ENCODE peak calls at places on chromosome 12, in six cellular contexts. One of them, this sample, is unnamed.

GRCh38 chr12:114936148-114937099 is 252.4 kb upstream of the TBX3 start:
- DNase-seq in fibroblast of pulmonary artery: peak; percentile 36
- DNase-seq in activated CD4-positive, CD25-positive, alpha-beta regulatory T cell treated with anti-CD3 and anti-CD28 coated beads, Interleukin-2, amount 50 U/mL, for 72 hours: no peak
- DNase-seq in right cardiac atrium: no peak
- DNase-seq in glutamatergic neuron: no peak
- DNase-seq in HEK293T: no peak
- DNase-seq in this sample: no peak

GRCh38 chr12:108722992-108723766 is 8.1 kb downstream of the CORO1C start:
- DNase-seq in fibroblast of pulmonary artery: peak; percentile 82
- DNase-seq in activated CD4-positive, CD25-positive, alpha-beta regulatory T cell treated with anti-CD3 and anti-CD28 coated beads, Interleukin-2, amount 50 U/mL, for 72 hours: no peak
- DNase-seq in right cardiac atrium: no peak
- DNase-seq in glutamatergic neuron: no peak
- DNase-seq in HEK293T: no peak
- DNase-seq in this sample: no peak

GRCh38 chr12:104653730-104654328 is 197.1 kb downstream of the CHST11 start:
- DNase-seq in fibroblast of pulmonary artery: no peak
- DNase-seq in activated CD4-positive, CD25-positive, alpha-beta regulatory T cell treated with anti-CD3 and anti-CD28 coated beads, Interleukin-2, amount 50 U/mL, for 72 hours: no peak
- DNase-seq in right cardiac atrium: no peak
- DNase-seq in glutamatergic neuron: no peak
- DNase-seq in HEK293T: peak; percentile 55
- DNase-seq in this sample: no peak

GRCh38 chr12:108734200-108734906 is 3.0 kb upstream of the CORO1C start:
- DNase-seq in fibroblast of pulmonary artery: peak; percentile 86
- DNase-seq in activated CD4-positive, CD25-positive, alpha-beta regulatory T cell treated with anti-CD3 and anti-CD28 coated beads, Interleukin-2, amount 50 U/mL, for 72 hours: no peak
- DNase-seq in right cardiac atrium: no peak
- DNase-seq in glutamatergic neuron: no peak
- DNase-seq in HEK293T: no peak
- DNase-seq in this sample: no peak

GRCh38 chr12:103561174-103561573 is 25.9 kb upstream of the STAB2 start:
- DNase-seq in fibroblast of pulmonary artery: peak; percentile 16
- DNase-seq in activated CD4-positive, CD25-positive, alpha-beta regulatory T cell treated with anti-CD3 and anti-CD28 coated beads, Interleukin-2, amount 50 U/mL, for 72 hours: no peak
- DNase-seq in right cardiac atrium: no peak
- DNase-seq in glutamatergic neuron: no peak
- DNase-seq in HEK293T: no peak
- DNase-seq in this sample: no peak

GRCh38 chr12:65459545-65459944 is 181.1 kb downstream of the MSRB3 start:
- DNase-seq in fibroblast of pulmonary artery: no peak
- DNase-seq in activated CD4-positive, CD25-positive, alpha-beta regulatory T cell treated with anti-CD3 and anti-CD28 coated beads, Interleukin-2, amount 50 U/mL, for 72 hours: no peak
- DNase-seq in right cardiac atrium: no peak
- DNase-seq in glutamatergic neuron: no peak
- DNase-seq in HEK293T: no peak
- DNase-seq in this sample: no peak

GRCh38 chr12:111685322-111685810 is 390 bp downstream of the BRAP start:
- DNase-seq in fibroblast of pulmonary artery: no peak
- DNase-seq in activated CD4-positive, CD25-positive, alpha-beta regulatory T cell treated with anti-CD3 and anti-CD28 coated beads, Interleukin-2, amount 50 U/mL, for 72 hours: no peak
- DNase-seq in right cardiac atrium: no peak
- DNase-seq in glutamatergic neuron: no peak
- DNase-seq in HEK293T: no peak
- DNase-seq in this sample: no peak

GRCh38 chr12:56387152-56387551 is 24.5 kb upstream of the APOF start:
- DNase-seq in fibroblast of pulmonary artery: peak; percentile 16
- DNase-seq in activated CD4-positive, CD25-positive, alpha-beta regulatory T cell treated with anti-CD3 and anti-CD28 coated beads, Interleukin-2, amount 50 U/mL, for 72 hours: no peak
- DNase-seq in right cardiac atrium: no peak
- DNase-seq in glutamatergic neuron: no peak
- DNase-seq in HEK293T: no peak
- DNase-seq in this sample: no peak

GRCh38 chr12:65139389-65139788 is 18.3 kb upstream of the WIF1 start:
- DNase-seq in fibroblast of pulmonary artery: no peak
- DNase-seq in activated CD4-positive, CD25-positive, alpha-beta regulatory T cell treated with anti-CD3 and anti-CD28 coated beads, Interleukin-2, amount 50 U/mL, for 72 hours: no peak
- DNase-seq in right cardiac atrium: no peak
- DNase-seq in glutamatergic neuron: no peak
- DNase-seq in HEK293T: no peak
- DNase-seq in this sample: no peak

GRCh38 chr12:113996026-113996425 is 29.9 kb upstream of the RBM19 start:
- DNase-seq in fibroblast of pulmonary artery: no peak
- DNase-seq in activated CD4-positive, CD25-positive, alpha-beta regulatory T cell treated with anti-CD3 and anti-CD28 coated beads, Interleukin-2, amount 50 U/mL, for 72 hours: no peak
- DNase-seq in right cardiac atrium: no peak
- DNase-seq in glutamatergic neuron: no peak
- DNase-seq in HEK293T: no peak
- DNase-seq in this sample: no peak

GRCh38 chr12:58919271-58920101 is 818 bp downstream of the LRIG3 start:
- DNase-seq in fibroblast of pulmonary artery: peak; percentile 54
- DNase-seq in activated CD4-positive, CD25-positive, alpha-beta regulatory T cell treated with anti-CD3 and anti-CD28 coated beads, Interleukin-2, amount 50 U/mL, for 72 hours: no peak
- DNase-seq in right cardiac atrium: no peak
- DNase-seq in glutamatergic neuron: no peak
- DNase-seq in HEK293T: peak; percentile 22
- DNase-seq in this sample: no peak

GRCh38 chr12:5096241-5096880 is 52.7 kb downstream of the KCNA5 start:
- DNase-seq in fibroblast of pulmonary artery: peak; percentile 6
- DNase-seq in activated CD4-positive, CD25-positive, alpha-beta regulatory T cell treated with anti-CD3 and anti-CD28 coated beads, Interleukin-2, amount 50 U/mL, for 72 hours: no peak
- DNase-seq in right cardiac atrium: no peak
- DNase-seq in glutamatergic neuron: no peak
- DNase-seq in HEK293T: no peak
- DNase-seq in this sample: no peak

GRCh38 chr12:28114488-28114887 is 75.8 kb upstream of the CCDC91 start:
- DNase-seq in fibroblast of pulmonary artery: no peak
- DNase-seq in activated CD4-positive, CD25-positive, alpha-beta regulatory T cell treated with anti-CD3 and anti-CD28 coated beads, Interleukin-2, amount 50 U/mL, for 72 hours: no peak
- DNase-seq in right cardiac atrium: no peak
- DNase-seq in glutamatergic neuron: no peak
- DNase-seq in HEK293T: no peak
- DNase-seq in this sample: no peak

GRCh38 chr12:10086387-10086786 is 12.4 kb downstream of the CLEC1A start:
- DNase-seq in fibroblast of pulmonary artery: no peak
- DNase-seq in activated CD4-positive, CD25-positive, alpha-beta regulatory T cell treated with anti-CD3 and anti-CD28 coated beads, Interleukin-2, amount 50 U/mL, for 72 hours: no peak
- DNase-seq in right cardiac atrium: no peak
- DNase-seq in glutamatergic neuron: no peak
- DNase-seq in HEK293T: no peak
- DNase-seq in this sample: no peak

GRCh38 chr12:1920971-1921370 is 2.5 kb upstream of the CACNA2D4 start:
- DNase-seq in fibroblast of pulmonary artery: no peak
- DNase-seq in activated CD4-positive, CD25-positive, alpha-beta regulatory T cell treated with anti-CD3 and anti-CD28 coated beads, Interleukin-2, amount 50 U/mL, for 72 hours: no peak
- DNase-seq in right cardiac atrium: no peak
- DNase-seq in glutamatergic neuron: no peak
- DNase-seq in HEK293T: peak; percentile 1
- DNase-seq in this sample: no peak

GRCh38 chr12:113392988-113393579 is 10.6 kb downstream of the SDS start:
- DNase-seq in fibroblast of pulmonary artery: peak; percentile 18
- DNase-seq in activated CD4-positive, CD25-positive, alpha-beta regulatory T cell treated with anti-CD3 and anti-CD28 coated beads, Interleukin-2, amount 50 U/mL, for 72 hours: no peak
- DNase-seq in right cardiac atrium: peak; percentile 39
- DNase-seq in glutamatergic neuron: no peak
- DNase-seq in HEK293T: peak; percentile 82
- DNase-seq in this sample: no peak

GRCh38 chr12:26319511-26319910 is 124.1 kb downstream of the SSPN start:
- DNase-seq in fibroblast of pulmonary artery: peak; percentile 97
- DNase-seq in activated CD4-positive, CD25-positive, alpha-beta regulatory T cell treated with anti-CD3 and anti-CD28 coated beads, Interleukin-2, amount 50 U/mL, for 72 hours: no peak
- DNase-seq in right cardiac atrium: peak; percentile 28
- DNase-seq in glutamatergic neuron: no peak
- DNase-seq in HEK293T: no peak
- DNase-seq in this sample: no peak

GRCh38 chr12:132524405-132524804 is 34.5 kb downstream of the FBRSL1 start:
- DNase-seq in fibroblast of pulmonary artery: no peak
- DNase-seq in activated CD4-positive, CD25-positive, alpha-beta regulatory T cell treated with anti-CD3 and anti-CD28 coated beads, Interleukin-2, amount 50 U/mL, for 72 hours: no peak
- DNase-seq in right cardiac atrium: no peak
- DNase-seq in glutamatergic neuron: no peak
- DNase-seq in HEK293T: no peak
- DNase-seq in this sample: no peak

GRCh38 chr12:46450279-46450748 is 77.7 kb upstream of the SLC38A2 start:
- DNase-seq in fibroblast of pulmonary artery: peak; percentile 54
- DNase-seq in activated CD4-positive, CD25-positive, alpha-beta regulatory T cell treated with anti-CD3 and anti-CD28 coated beads, Interleukin-2, amount 50 U/mL, for 72 hours: no peak
- DNase-seq in right cardiac atrium: peak; percentile 77
- DNase-seq in glutamatergic neuron: no peak
- DNase-seq in HEK293T: no peak
- DNase-seq in this sample: no peak

GRCh38 chr12:88067301-88067700 is 38.1 kb upstream of the C12orf50 start:
- DNase-seq in fibroblast of pulmonary artery: peak; percentile 61
- DNase-seq in activated CD4-positive, CD25-positive, alpha-beta regulatory T cell treated with anti-CD3 and anti-CD28 coated beads, Interleukin-2, amount 50 U/mL, for 72 hours: no peak
- DNase-seq in right cardiac atrium: no peak
- DNase-seq in glutamatergic neuron: no peak
- DNase-seq in HEK293T: no peak
- DNase-seq in this sample: no peak

GRCh38 chr12:122216445-122216844 is 9.4 kb downstream of the DIABLO start:
- DNase-seq in fibroblast of pulmonary artery: no peak
- DNase-seq in activated CD4-positive, CD25-positive, alpha-beta regulatory T cell treated with anti-CD3 and anti-CD28 coated beads, Interleukin-2, amount 50 U/mL, for 72 hours: no peak
- DNase-seq in right cardiac atrium: no peak
- DNase-seq in glutamatergic neuron: no peak
- DNase-seq in HEK293T: no peak
- DNase-seq in this sample: no peak

GRCh38 chr12:119666226-119666808 is 1.6 kb upstream of the PRKAB1 start:
- DNase-seq in fibroblast of pulmonary artery: no peak
- DNase-seq in activated CD4-positive, CD25-positive, alpha-beta regulatory T cell treated with anti-CD3 and anti-CD28 coated beads, Interleukin-2, amount 50 U/mL, for 72 hours: no peak
- DNase-seq in right cardiac atrium: no peak
- DNase-seq in glutamatergic neuron: no peak
- DNase-seq in HEK293T: no peak
- DNase-seq in this sample: no peak

GRCh38 chr12:117042171-117042809 is 56.9 kb downstream of the TESC start:
- DNase-seq in fibroblast of pulmonary artery: no peak
- DNase-seq in activated CD4-positive, CD25-positive, alpha-beta regulatory T cell treated with anti-CD3 and anti-CD28 coated beads, Interleukin-2, amount 50 U/mL, for 72 hours: no peak
- DNase-seq in right cardiac atrium: peak; percentile 68
- DNase-seq in glutamatergic neuron: no peak
- DNase-seq in HEK293T: no peak
- DNase-seq in this sample: no peak

GRCh38 chr12:101010881-101011280 is 199.2 kb downstream of the SLC5A8 start:
- DNase-seq in fibroblast of pulmonary artery: no peak
- DNase-seq in activated CD4-positive, CD25-positive, alpha-beta regulatory T cell treated with anti-CD3 and anti-CD28 coated beads, Interleukin-2, amount 50 U/mL, for 72 hours: no peak
- DNase-seq in right cardiac atrium: no peak
- DNase-seq in glutamatergic neuron: no peak
- DNase-seq in HEK293T: no peak
- DNase-seq in this sample: no peak

GRCh38 chr12:92779902-92780301 is 77.1 kb downstream of the PLEKHG7 start:
- DNase-seq in fibroblast of pulmonary artery: peak; percentile 65
- DNase-seq in activated CD4-positive, CD25-positive, alpha-beta regulatory T cell treated with anti-CD3 and anti-CD28 coated beads, Interleukin-2, amount 50 U/mL, for 72 hours: no peak
- DNase-seq in right cardiac atrium: no peak
- DNase-seq in glutamatergic neuron: no peak
- DNase-seq in HEK293T: no peak
- DNase-seq in this sample: no peak

GRCh38 chr12:6438345-6438744 is 6.4 kb upstream of the CD27 start:
- DNase-seq in fibroblast of pulmonary artery: no peak
- DNase-seq in activated CD4-positive, CD25-positive, alpha-beta regulatory T cell treated with anti-CD3 and anti-CD28 coated beads, Interleukin-2, amount 50 U/mL, for 72 hours: no peak
- DNase-seq in right cardiac atrium: no peak
- DNase-seq in glutamatergic neuron: no peak
- DNase-seq in HEK293T: no peak
- DNase-seq in this sample: no peak

GRCh38 chr12:7190268-7191055 is 976 bp downstream of the PEX5 start:
- DNase-seq in fibroblast of pulmonary artery: peak; percentile 14
- DNase-seq in activated CD4-positive, CD25-positive, alpha-beta regulatory T cell treated with anti-CD3 and anti-CD28 coated beads, Interleukin-2, amount 50 U/mL, for 72 hours: peak; percentile 34
- DNase-seq in right cardiac atrium: peak; percentile 45
- DNase-seq in glutamatergic neuron: no peak
- DNase-seq in HEK293T: no peak
- DNase-seq in this sample: no peak

GRCh38 chr12:132424118-132424438 is 65.9 kb upstream of the FBRSL1 start:
- DNase-seq in fibroblast of pulmonary artery: no peak
- DNase-seq in activated CD4-positive, CD25-positive, alpha-beta regulatory T cell treated with anti-CD3 and anti-CD28 coated beads, Interleukin-2, amount 50 U/mL, for 72 hours: no peak
- DNase-seq in right cardiac atrium: no peak
- DNase-seq in glutamatergic neuron: no peak
- DNase-seq in HEK293T: no peak
- DNase-seq in this sample: no peak

GRCh38 chr12:91099836-91100235 is 11.5 kb downstream of the LUM start:
- DNase-seq in fibroblast of pulmonary artery: no peak
- DNase-seq in activated CD4-positive, CD25-positive, alpha-beta regulatory T cell treated with anti-CD3 and anti-CD28 coated beads, Interleukin-2, amount 50 U/mL, for 72 hours: no peak
- DNase-seq in right cardiac atrium: no peak
- DNase-seq in glutamatergic neuron: no peak
- DNase-seq in HEK293T: no peak
- DNase-seq in this sample: no peak